ENCODE peak calls at places on chromosomes 5 and 9, in five cellular contexts. G is choroid plexus epithelial cell; H is fibroblast of mammary gland; M is activated T-cell treated with anti-CD3 and anti-CD28 coated beads for 1 hour; O is stimulated activated CD8-positive, alpha-beta memory T cell treated with anti-CD3 and anti-CD28 coated beads, Interleukin-4, amount 100 ng/mL, for 24 hours. Q is an unnamed sample.

GRCh38 chr5:173493846-173494245 is 122.6 kb downstream of the BOD1 start:
- DNase-seq in G (no peak), O (no peak), M (no peak), H (no peak), Q (no peak)

GRCh38 chr9:72322259-72322658 is 42.7 kb downstream of the ZFAND5 start:
- DNase-seq in H (no peak), O (no peak), M (no peak), G (no peak), Q (no peak)

GRCh38 chr5:170565077-170565476 is 61.3 kb downstream of the KCNIP1 start:
- DNase-seq in H (no peak), G (no peak), M (no peak), O (no peak), Q (no peak)

GRCh38 chr9:88676644-88677043 is 141.7 kb downstream of the NXNL2 start:
- DNase-seq in H (no peak), O (no peak), G (no peak), M (no peak), Q (no peak)

GRCh38 chr5:146751054-146751453 is 127.5 kb downstream of the PPP2R2B start:
- DNase-seq in G (no peak), O (no peak), M (no peak), H (no peak), Q (no peak)

GRCh38 chr5:150999704-151000452 is 20.5 kb upstream of the GPX3 start:
- DNase-seq in O (no peak), G (peak), H (peak), M (no peak), Q (no peak)

GRCh38 chr5:1262381-1262780 is 32.5 kb downstream of the TERT start:
- DNase-seq in M (no peak), H (peak), O (no peak), G (peak), Q (no peak)

GRCh38 chr9:131160416-131161112 is 35.2 kb downstream of the NUP214 start:
- DNase-seq in O (no peak), H (no peak), G (no peak), M (no peak), Q (no peak)

GRCh38 chr5:179327026-179327735 is 18.1 kb downstream of the ADAMTS2 start:
- DNase-seq in H (no peak), G (no peak), M (no peak), O (no peak), Q (no peak)

GRCh38 chr5:91957671-91958070 is 574.6 kb upstream of the ARRDC3 start:
- DNase-seq in O (no peak), M (no peak), H (peak), G (peak), Q (no peak)

GRCh38 chr5:38607930-38608545 is 51.6 kb upstream of the LIFR start:
- DNase-seq in G (peak), H (peak), O (no peak), M (no peak), Q (no peak)

GRCh38 chr9:118364266-118365075 is 660.3 kb downstream of the TLR4 start:
- DNase-seq in O (no peak), H (no peak), M (no peak), G (no peak), Q (no peak)

GRCh38 chr9:79572891-79573696 is 1.3 kb downstream of the TLE4 start:
- DNase-seq in G (no peak), M (peak), H (no peak), O (peak), Q (no peak)

GRCh38 chr9:88593537-88594185 is 58.7 kb downstream of the NXNL2 start:
- DNase-seq in G (peak), H (peak), O (peak), M (peak), Q (no peak)

GRCh38 chr9:116020801-116021200 is 132.8 kb upstream of the PAPPA start:
- DNase-seq in O (no peak), H (peak), G (no peak), M (no peak), Q (no peak)

GRCh38 chr9:114559830-114560520 is 27.6 kb upstream of the ATP6V1G1 start:
- DNase-seq in G (no peak), O (no peak), H (no peak), M (no peak), Q (no peak)

GRCh38 chr5:14872070-14872989 is 752 bp upstream of the ANKH start:
- DNase-seq in G (peak), H (peak), M (peak), O (peak), Q (no peak)

GRCh38 chr9:136334541-136334940 is 7.2 kb downstream of the GPSM1 start:
- DNase-seq in O (no peak), M (no peak), H (no peak), G (no peak), Q (no peak)

GRCh38 chr5:138629383-138629782 is 54.2 kb upstream of the HSPA9 start:
- DNase-seq in H (peak), M (no peak), G (no peak), O (no peak), Q (no peak)

GRCh38 chr5:66963559-66963971 is 233.0 kb downstream of the CD180 start:
- DNase-seq in M (no peak), G (peak), O (no peak), H (peak), Q (no peak)

GRCh38 chr5:36875051-36875788 is 1.3 kb upstream of the NIPBL start:
- DNase-seq in H (peak), M (peak), G (peak), O (peak), Q (peak)

GRCh38 chr5:1540831-1541661 is 17.3 kb upstream of the LPCAT1 start:
- DNase-seq in H (no peak), M (no peak), O (no peak), G (no peak), Q (no peak)

GRCh38 chr9:69340631-69341030 is 15.6 kb downstream of the ENTREP1 start:
- DNase-seq in G (no peak), O (no peak), H (no peak), M (no peak), Q (no peak)

GRCh38 chr5:157518963-157519362 is 56.6 kb downstream of the ADAM19 start:
- DNase-seq in H (no peak), O (no peak), M (no peak), G (no peak), Q (no peak)

GRCh38 chr9:94554439-94555331 is at the start of gene PCAT7:
- DNase-seq in M (no peak), G (peak), H (no peak), O (no peak), Q (peak)

GRCh38 chr5:151886741-151887261 is 37.9 kb downstream of the GLRA1 start:
- DNase-seq in G (no peak), O (no peak), H (peak), M (no peak), Q (no peak)

GRCh38 chr9:125985998-125986655 is 239.0 kb downstream of the PBX3 start:
- DNase-seq in O (no peak), M (no peak), G (no peak), H (no peak), Q (no peak)

GRCh38 chr9:35108461-35108860 is 5.5 kb upstream of the STOML2 start:
- DNase-seq in O (no peak), G (no peak), M (no peak), H (no peak), Q (no peak)

GRCh38 chr9:14238044-14238443 is 75.9 kb downstream of the NFIB start:
- DNase-seq in H (peak), M (no peak), G (peak), O (no peak), Q (no peak)

GRCh38 chr9:91159664-91160121 is 202.0 kb downstream of the AUH start:
- DNase-seq in M (no peak), H (no peak), G (no peak), O (no peak), Q (no peak)

Q was measured in CMK.